ENCODE peak calls at places on chromosomes 13 and 19, in four cellular contexts. One of them, this sample, is unnamed.

GRCh38 chr19:49359851-49360845 is 2.1 kb downstream of the TEAD2 start:
- DNase-seq in pancreas: no peak
- DNase-seq in Karpas-422: no peak
- DNase-seq in T-cell: no peak
- DNase-seq in this sample: no peak

GRCh38 chr13:47004022-47004421 is 107.2 kb upstream of the HTR2A start:
- DNase-seq in T-cell: no peak
- DNase-seq in Karpas-422: no peak
- DNase-seq in pancreas: no peak
- DNase-seq in this sample: no peak

GRCh38 chr19:51372649-51373504 is at the start of gene NKG7:
- DNase-seq in pancreas: no peak
- DNase-seq in T-cell: peak
- DNase-seq in Karpas-422: no peak
- DNase-seq in this sample: no peak

GRCh38 chr19:14479985-14480694 is 5.0 kb upstream of the PTGER1 start:
- DNase-seq in pancreas: no peak
- DNase-seq in T-cell: peak
- DNase-seq in Karpas-422: peak
- DNase-seq in this sample: peak

GRCh38 chr19:9857920-9858746 is 23.0 kb downstream of the PIN1 start:
- DNase-seq in Karpas-422: no peak
- DNase-seq in pancreas: no peak
- DNase-seq in T-cell: no peak
- DNase-seq in this sample: no peak

GRCh38 chr19:55158848-55159793 is 1.6 kb upstream of the TNNI3 start:
- DNase-seq in Karpas-422: peak
- DNase-seq in pancreas: no peak
- DNase-seq in T-cell: no peak
- DNase-seq in this sample: no peak

GRCh38 chr13:24406524-24406923 is 97.1 kb downstream of the C1QTNF9 start:
- DNase-seq in T-cell: no peak
- DNase-seq in Karpas-422: no peak
- DNase-seq in pancreas: no peak
- DNase-seq in this sample: no peak

GRCh38 chr19:35755550-35756371 is 1.1 kb downstream of the HSPB6 start:
- DNase-seq in Karpas-422: no peak
- DNase-seq in T-cell: peak
- DNase-seq in pancreas: no peak
- DNase-seq in this sample: peak

GRCh38 chr19:48543121-48543710 is 8.8 kb upstream of the SULT2B1 start:
- DNase-seq in T-cell: no peak
- DNase-seq in Karpas-422: no peak
- DNase-seq in pancreas: peak
- DNase-seq in this sample: peak

GRCh38 chr19:57359300-57359699 is 4.1 kb upstream of the TRAPPC2B start:
- DNase-seq in Karpas-422: no peak
- DNase-seq in pancreas: no peak
- DNase-seq in T-cell: no peak
- DNase-seq in this sample: no peak

GRCh38 chr19:43518051-43518450 is 8.9 kb downstream of the ETHE1 start:
- DNase-seq in T-cell: no peak
- DNase-seq in Karpas-422: no peak
- DNase-seq in pancreas: no peak
- DNase-seq in this sample: no peak

GRCh38 chr19:3459322-3459881 is 20.9 kb downstream of the SMIM24 start:
- DNase-seq in Karpas-422: no peak
- DNase-seq in pancreas: peak
- DNase-seq in T-cell: no peak
- DNase-seq in this sample: peak

GRCh38 chr13:95300625-95301134 is 571 bp downstream of the ABCC4 start:
- DNase-seq in Karpas-422: peak
- DNase-seq in T-cell: peak
- DNase-seq in pancreas: peak
- DNase-seq in this sample: peak

GRCh38 chr13:42363941-42364612 is 92.1 kb downstream of the AKAP11 start:
- DNase-seq in Karpas-422: no peak
- DNase-seq in T-cell: no peak
- DNase-seq in pancreas: no peak
- DNase-seq in this sample: no peak

GRCh38 chr19:17576758-17577532 is 21.5 kb downstream of the COLGALT1 start:
- DNase-seq in Karpas-422: peak
- DNase-seq in T-cell: no peak
- DNase-seq in pancreas: no peak
- DNase-seq in this sample: no peak

GRCh38 chr19:48689438-48689837 is 6.3 kb upstream of the FUT2 start:
- DNase-seq in Karpas-422: no peak
- DNase-seq in T-cell: no peak
- DNase-seq in pancreas: no peak
- DNase-seq in this sample: peak

GRCh38 chr13:23715092-23715761 is 145.0 kb downstream of the TNFRSF19 start:
- DNase-seq in T-cell: no peak
- DNase-seq in Karpas-422: no peak
- DNase-seq in pancreas: no peak
- DNase-seq in this sample: no peak

This sample was measured in stomach.